ENCODE peak calls at places on chromosomes 11 and 22, in seven cellular contexts. A, T, J, C, H, P and L are unnamed samples.

GRCh38 chr11:469684-470667 is 19.9 kb downstream of the PTDSS2 start:
- DNase-seq in A (peak), T (peak), J (peak), C (no peak), H (no peak), P (no peak), L (no peak)

GRCh38 chr11:57556041-57556440 is 11.4 kb downstream of the UBE2L6 start:
- DNase-seq in A (no peak), T (no peak), J (no peak), C (no peak), H (no peak), P (no peak), L (no peak)

GRCh38 chr11:104776501-104777170 is 121.6 kb downstream of the CASP12 start:
- DNase-seq in A (peak), T (no peak), J (no peak), C (no peak), H (no peak), P (peak), L (no peak)

GRCh38 chr11:69909561-69910518 is 90.6 kb upstream of the FGF3 start:
- DNase-seq in A (no peak), T (no peak), J (no peak), C (peak), H (no peak), P (no peak), L (no peak)

GRCh38 chr11:25562417-25562816 is 769.5 kb upstream of the ANO3 start:
- DNase-seq in A (no peak), T (no peak), J (no peak), C (no peak), H (no peak), P (no peak), L (no peak)

GRCh38 chr11:35143509-35144102 is 4.6 kb downstream of the CD44 start:
- DNase-seq in A (no peak), T (no peak), J (peak), C (no peak), H (no peak), P (no peak), L (no peak)

GRCh38 chr22:47901911-47902310 is 1139.5 kb downstream of the TBC1D22A start:
- DNase-seq in A (no peak), T (peak), J (no peak), C (no peak), H (peak), P (no peak), L (no peak)

GRCh38 chr11:22521226-22521625 is 104.4 kb downstream of the FANCF start:
- DNase-seq in A (peak), T (peak), J (peak), C (no peak), H (no peak), P (peak), L (no peak)

GRCh38 chr22:19419464-19420178 is 11.9 kb downstream of the HIRA start:
- DNase-seq in A (peak), T (peak), J (no peak), C (no peak), H (no peak), P (no peak), L (no peak)

GRCh38 chr11:28464252-28464867 is 356.2 kb downstream of the METTL15 start:
- DNase-seq in A (peak), T (no peak), J (peak), C (no peak), H (no peak), P (peak), L (no peak)

GRCh38 chr11:43941257-43941879 is 1.1 kb upstream of the C11orf96 start:
- DNase-seq in A (peak), T (no peak), J (peak), C (no peak), H (no peak), P (no peak), L (no peak)

GRCh38 chr22:40182231-40182835 is 4.6 kb downstream of the TNRC6B start:
- DNase-seq in A (no peak), T (no peak), J (peak), C (no peak), H (no peak), P (no peak), L (no peak)
- H3K4ac ChIP-seq in A (no peak), T (no peak), J (no peak), C (no peak), H (no peak), P (no peak), L (no peak)

GRCh38 chr11:66287256-66288137 is 1.4 kb downstream of the YIF1A start:
- DNase-seq in A (no peak), T (no peak), J (no peak), C (no peak), H (no peak), P (no peak), L (no peak)

GRCh38 chr11:66288138-66288865 is 641 bp downstream of the YIF1A start:
- DNase-seq in A (no peak), T (peak), J (peak), C (peak), H (no peak), P (no peak), L (no peak)

GRCh38 chr11:66284526-66285078 is 4.3 kb downstream of the YIF1A start:
- DNase-seq in A (no peak), T (no peak), J (no peak), C (no peak), H (no peak), P (no peak), L (no peak)

GRCh38 chr11:66285250-66285947 is 3.5 kb downstream of the YIF1A start:
- DNase-seq in A (no peak), T (no peak), J (no peak), C (no peak), H (no peak), P (no peak), L (no peak)

DNA sequence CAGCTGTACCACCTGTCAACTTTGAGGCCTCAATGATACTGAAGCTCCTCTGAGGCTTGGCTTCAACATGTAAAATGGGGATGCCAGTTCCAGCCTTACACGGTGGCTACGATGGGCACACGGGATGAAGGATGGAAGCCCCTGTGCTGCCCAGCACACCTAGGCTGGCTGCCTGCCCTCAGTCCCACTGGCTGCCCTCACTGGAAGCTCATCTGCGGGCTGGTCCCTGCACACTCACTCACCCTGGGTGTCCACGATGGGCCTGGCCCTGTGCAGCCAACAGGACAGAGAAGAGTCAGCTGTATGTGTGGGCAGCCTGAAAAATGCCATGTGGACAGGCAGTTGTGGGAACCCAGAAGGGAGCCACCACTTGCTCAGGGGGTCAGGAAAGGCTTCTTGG is 2.2 kb downstream of the YIF1A start:
- DNase-seq in A (no peak), T (no peak), J (no peak), C (no peak), H (no peak), P (no peak), L (no peak)
- H3K4ac ChIP-seq in A (peak), T (no peak), J (no peak), C (no peak), H (no peak), P (no peak), L (no peak)

GRCh38 chr11:47483408-47483807 is 34.5 kb upstream of the RAPSN start:
- DNase-seq in A (no peak), T (no peak), J (no peak), C (no peak), H (no peak), P (no peak), L (no peak)
- H3K4ac ChIP-seq in A (no peak), T (no peak), J (no peak), C (no peak), H (no peak), P (no peak), L (no peak)

DNA sequence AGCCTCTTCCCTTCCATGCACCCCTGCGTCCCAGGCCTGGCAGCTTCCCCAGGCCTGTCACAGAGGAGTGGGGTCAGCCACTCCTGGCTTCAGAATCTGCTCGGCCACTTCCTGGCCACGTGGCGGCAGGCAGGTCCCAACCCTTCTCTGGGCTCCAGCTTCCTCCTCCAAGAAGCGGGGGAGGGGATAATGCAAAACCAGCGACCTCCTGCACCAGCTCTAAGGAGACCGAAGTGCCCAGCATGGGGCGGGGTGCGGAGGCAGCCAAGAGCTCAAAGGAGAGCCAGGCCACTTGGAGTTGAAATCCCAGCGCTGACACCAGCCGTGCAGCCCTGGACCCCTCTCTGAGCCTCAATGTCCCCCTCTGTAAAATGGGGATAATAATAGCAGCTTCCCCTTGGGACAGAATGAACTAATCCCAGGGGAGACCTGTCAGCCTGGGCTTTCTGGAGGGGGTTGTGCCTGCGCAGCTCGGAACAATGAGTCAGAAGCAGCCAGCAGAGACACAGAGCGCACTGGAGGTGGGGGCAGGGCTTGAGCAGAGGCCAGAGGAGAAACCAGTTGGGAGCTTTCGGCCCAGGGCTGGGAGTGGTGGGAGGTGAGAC is 22.8 kb upstream of the PICK1 start:
- DNase-seq in A (peak), T (peak), J (peak), C (peak), H (peak), P (peak), L (peak)
- H3K4ac ChIP-seq in A (peak), T (peak), J (peak), C (peak), H (no peak), P (peak), L (peak)

GRCh38 chr22:37739000-37739399 is 42.2 kb downstream of the TRIOBP start:
- DNase-seq in A (peak), T (no peak), J (peak), C (no peak), H (no peak), P (no peak), L (no peak)
- H3K4ac ChIP-seq in A (peak), T (no peak), J (no peak), C (no peak), H (no peak), P (no peak), L (no peak)

DNA sequence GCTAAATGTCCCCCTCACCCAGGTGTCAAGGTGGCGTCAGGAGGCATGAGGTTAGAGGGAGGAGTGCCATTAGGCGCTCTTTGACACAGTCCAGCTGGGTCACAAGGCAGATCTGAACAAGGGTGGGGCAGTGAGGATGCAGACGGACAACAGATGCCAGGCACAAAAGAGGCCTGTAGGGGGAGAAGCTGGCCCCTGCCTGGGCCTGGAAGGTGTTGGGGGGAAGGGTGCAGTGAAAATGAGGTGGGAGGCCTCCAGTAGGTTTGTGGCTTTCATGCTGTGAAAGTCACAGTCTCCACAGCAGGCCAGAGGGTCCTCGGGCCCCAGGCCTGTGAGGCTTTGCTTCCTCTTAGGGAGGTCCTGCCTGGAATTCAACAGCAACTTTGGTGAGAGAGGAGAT is 85.0 kb upstream of the PLET1 start:
- DNase-seq in A (no peak), T (peak), J (no peak), C (peak), H (peak), P (no peak), L (no peak)
- H3K4ac ChIP-seq in A (no peak), T (no peak), J (peak), C (no peak), H (no peak), P (no peak), L (no peak)

GRCh38 chr11:100556781-100557180 is 130.3 kb upstream of the ARHGAP42 start:
- DNase-seq in A (no peak), T (no peak), J (peak), C (no peak), H (no peak), P (no peak), L (no peak)
- H3K4ac ChIP-seq in A (no peak), T (no peak), J (no peak), C (no peak), H (no peak), P (no peak), L (no peak)

GRCh38 chr11:92304271-92304670 is 79.7 kb downstream of the FAT3 start:
- DNase-seq in A (no peak), T (no peak), J (no peak), C (no peak), H (no peak), P (no peak), L (no peak)
- H3K4ac ChIP-seq in A (no peak), T (no peak), J (no peak), C (peak), H (no peak), P (no peak), L (no peak)

DNA sequence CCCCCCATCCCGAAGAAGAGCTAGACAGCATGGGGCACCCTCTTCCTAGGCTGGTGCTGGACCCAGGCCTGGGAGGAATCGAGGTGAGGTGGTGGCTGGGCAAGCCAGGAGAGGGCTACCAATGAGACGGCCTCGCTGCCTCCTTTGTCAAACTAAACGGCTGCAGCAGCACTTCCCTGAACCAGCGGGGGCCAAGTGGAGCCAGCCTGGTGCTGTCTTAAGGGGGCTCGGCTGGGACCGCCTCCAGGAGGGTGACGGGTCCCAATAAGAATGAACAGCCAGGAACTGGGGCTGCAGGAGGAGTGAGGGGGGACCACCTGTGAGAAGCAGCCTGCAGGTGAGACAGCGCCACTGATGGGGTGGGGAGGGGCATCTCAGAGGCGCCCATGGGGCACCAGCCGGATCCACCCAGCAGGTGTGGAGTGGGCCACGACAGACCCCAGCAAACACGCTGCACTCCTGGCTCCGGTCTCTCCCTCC is 17.1 kb downstream of the IFT27 start:
- DNase-seq in A (no peak), T (no peak), J (no peak), C (no peak), H (peak), P (no peak), L (no peak)
- H3K4ac ChIP-seq in A (no peak), T (no peak), J (no peak), C (no peak), H (no peak), P (no peak), L (no peak)